ENCODE peak calls at places on chromosomes 2 and 18, in five cellular contexts. Y is psoas muscle, K is tibial artery, D is cardiac muscle cell, N is K562. A is an unnamed sample.

GRCh38 chr2:217695033-217695520 is 307.7 kb downstream of the TNS1 start:
- DNase-seq in N (no peak), K (no peak), Y (no peak), D (peak; percentile 90), A (peak; percentile 70)

GRCh38 chr2:54461251-54461650 is 5.1 kb downstream of the SPTBN1 start:
- DNase-seq in N (no peak), K (no peak), Y (no peak), D (peak; percentile 89), A (no peak)

GRCh38 chr2:42812899-42813479 is 20.6 kb upstream of the HAAO start:
- DNase-seq in Y (no peak), D (peak; percentile 53), K (no peak), N (no peak), A (no peak)

GRCh38 chr2:31429759-31430438 is 15.4 kb upstream of the XDH start:
- DNase-seq in N (no peak), D (no peak), Y (no peak), K (no peak), A (peak; percentile 88)

GRCh38 chr2:207935121-207935990 is 90.0 kb downstream of the PLEKHM3 start:
- DNase-seq in Y (no peak), D (peak; percentile 12), N (no peak), K (no peak), A (no peak)

GRCh38 chr2:31107588-31108300 is 30.5 kb downstream of the GALNT14 start:
- DNase-seq in K (no peak), N (no peak), Y (no peak), D (peak; percentile 4), A (no peak)

GRCh38 chr18:59921384-59921891 is 21.6 kb downstream of the PMAIP1 start:
- DNase-seq in Y (no peak), K (no peak), N (no peak), D (no peak), A (no peak)

GRCh38 chr2:11998218-11998617 is 251.8 kb downstream of the LPIN1 start:
- DNase-seq in D (peak; percentile 21), N (no peak), K (no peak), Y (no peak), A (no peak)

GRCh38 chr2:50116096-50116495 is 915.8 kb downstream of the NRXN1 start:
- DNase-seq in K (no peak), D (no peak), Y (no peak), N (no peak), A (no peak)

GRCh38 chr18:55779461-55779710 is 191.4 kb upstream of the TCF4 start:
- DNase-seq in Y (peak; percentile 36), N (no peak), D (no peak), K (no peak), A (no peak)

GRCh38 chr18:46704189-46704588 is 47.2 kb upstream of the LOXHD1 start:
- DNase-seq in K (no peak), N (no peak), D (no peak), Y (no peak), A (no peak)

GRCh38 chr18:10490401-10491289 is 35.2 kb upstream of the NAPG start:
- DNase-seq in K (no peak), Y (no peak), D (no peak), N (peak; percentile 59), A (no peak)
- TF ChIP-seq CTCF in K (no peak), Y (no peak), D (no peak), N (peak; percentile 71), A (no peak)

GRCh38 chr2:127516031-127516430 is 10.3 kb downstream of the IWS1 start:
- DNase-seq in K (peak; percentile 88), N (no peak), Y (peak; percentile 82), D (peak; percentile 89), A (no peak)

GRCh38 chr2:127514076-127514475 is 12.2 kb downstream of the IWS1 start:
- DNase-seq in Y (no peak), N (no peak), D (no peak), K (no peak), A (no peak)

GRCh38 chr2:127514485-127514884 is 11.8 kb downstream of the IWS1 start:
- DNase-seq in N (no peak), K (no peak), D (no peak), Y (peak; percentile 63), A (no peak)

GRCh38 chr2:127517465-127517864 is 8.8 kb downstream of the IWS1 start:
- DNase-seq in D (no peak), N (no peak), Y (no peak), K (no peak), A (no peak)

GRCh38 chr2:127515383-127515915 is 10.8 kb downstream of the IWS1 start:
- DNase-seq in D (peak; percentile 71), K (no peak), Y (no peak), N (no peak), A (no peak)
- H3K36me3 ChIP-seq in D (no peaks in the 10 kb centered on the region), K (peaks cover 9% of the 10 kb centered on the region), Y (peaks cover 14% of the 10 kb centered on the region), N (peaks cover 85% of the 10 kb centered on the region), A (peaks cover 43% of the 10 kb centered on the region)

DNA sequence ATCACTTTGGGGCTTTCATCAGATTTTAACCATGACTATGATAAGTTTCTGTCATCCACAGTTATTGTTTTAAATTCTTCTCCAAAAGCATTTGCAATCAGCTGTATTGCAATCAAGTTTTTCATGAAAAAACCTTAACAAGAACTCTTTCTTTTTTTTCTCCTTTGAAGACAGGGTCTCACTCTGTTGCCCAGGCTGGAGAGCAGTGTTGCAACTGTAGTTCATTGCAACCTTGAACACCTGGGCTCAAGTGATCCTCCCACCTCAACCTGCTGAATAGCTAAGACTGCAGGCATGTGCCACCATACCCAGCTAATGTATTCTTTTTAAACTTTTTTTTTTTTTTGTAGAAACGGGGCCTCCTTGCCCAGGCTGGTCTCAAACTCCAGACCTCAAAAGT is 45.5 kb upstream of the C2orf66 start:
- DNase-seq in K (no peak), N (no peak), Y (no peak), D (no peak), A (no peak)
- H3K4me1 ChIP-seq in K (no peaks in the 10 kb centered on the region), N (no peaks in the 10 kb centered on the region), Y (no peaks in the 10 kb centered on the region), D (no peaks in the 10 kb centered on the region), A (no peaks in the 10 kb centered on the region)

GRCh38 chr18:63320690-63321265 is 1.2 kb upstream of the BCL2 start:
- DNase-seq in D (peak; percentile 61), Y (peak; percentile 36), N (peak; percentile 12), K (peak; percentile 76), A (no peak)

GRCh38 chr18:63319383-63320040 is at the start of gene BCL2:
- DNase-seq in Y (no peak), N (no peak), K (peak; percentile 73), D (peak; percentile 52), A (no peak)

GRCh38 chr18:63321291-63321690 is 1.7 kb upstream of the BCL2 start:
- DNase-seq in K (no peak), D (no peak), N (no peak), Y (no peak), A (no peak)

GRCh38 chr18:63318882-63319382 is 637 bp downstream of the BCL2 start:
- DNase-seq in Y (no peak), K (no peak), N (no peak), D (no peak), A (no peak)

DNA sequence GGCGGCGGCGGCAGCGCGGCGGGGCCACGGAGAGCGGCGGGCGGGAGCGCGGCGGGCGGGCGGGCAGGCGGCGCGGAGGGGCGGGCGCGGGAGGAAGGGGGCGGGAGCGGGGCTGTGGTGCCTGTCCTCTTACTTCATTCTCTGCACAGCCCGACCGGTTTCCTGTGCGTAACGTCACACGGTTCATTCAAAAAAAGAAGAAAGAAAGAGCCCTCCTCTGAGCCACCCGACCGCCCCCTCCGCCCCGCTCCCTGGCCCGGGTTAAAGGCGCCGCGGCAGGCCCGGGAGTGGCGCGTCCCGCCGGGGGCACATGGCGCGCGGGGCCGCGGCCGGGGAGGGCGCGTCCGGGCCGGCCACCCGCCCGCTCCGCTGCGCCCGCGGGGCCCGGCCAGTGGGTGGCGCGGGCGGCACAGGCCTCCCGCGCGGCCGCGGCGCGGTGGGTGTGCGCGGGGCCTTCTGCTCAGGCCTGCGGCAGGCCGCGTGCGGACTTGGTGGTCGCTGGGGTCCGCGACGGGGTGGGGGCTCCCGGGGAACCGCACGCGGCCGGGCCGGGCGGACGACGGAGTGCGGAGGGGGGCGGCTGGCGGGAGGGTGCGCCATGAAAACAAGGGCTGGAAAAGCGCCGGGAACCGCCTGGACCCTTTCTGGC is 596 bp upstream of the BCL2 start:
- DNase-seq in N (peak; percentile 70), K (peak; percentile 92), Y (peak; percentile 82), D (peak; percentile 90), A (no peak)
- TF ChIP-seq CTCF in N (no peak), K (no peak), Y (peak; percentile 29), D (no peak), A (peak; percentile 69)

GRCh38 chr2:29549069-29549380 is 372.4 kb downstream of the ALK start:
- DNase-seq in K (no peak), Y (no peak), N (no peak), D (no peak), A (no peak)
- H3K36me3 ChIP-seq in K (no peaks in the 10 kb centered on the region), Y (no peaks in the 10 kb centered on the region), N (no peaks in the 10 kb centered on the region), D (no peaks in the 10 kb centered on the region), A (no peaks in the 10 kb centered on the region)

GRCh38 chr18:54737986-54738385 is 90.3 kb upstream of the RAB27B start:
- DNase-seq in N (no peak), D (peak; percentile 35), K (no peak), Y (no peak), A (no peak)
- H3K4me1 ChIP-seq in N (no peaks in the 10 kb centered on the region), D (no peaks in the 10 kb centered on the region), K (no peaks in the 10 kb centered on the region), Y (no peaks in the 10 kb centered on the region), A (peaks cover 21% of the 10 kb centered on the region)